ENCODE peak calls at places on chromosome X, in ten cellular contexts. T is K562, P is psoas muscle, S is cardiac fibroblast, A is astrocyte of the spinal cord, W is breast epithelium, R is tibial artery, C is kidney epithelial cell, L is IMR-90, N is choroid plexus epithelial cell. O is an unnamed sample.

GRCh38 chrX:10325606-10326005 is 168.8 kb downstream of the CLCN4 start:
- DNase-seq in T (no peak), P (no peak), S (peak), A (peak), W (no peak), R (no peak), C (no peak), L (peak), N (peak), O (peak)

GRCh38 chrX:108601276-108601675 is 135.1 kb downstream of the IRS4 start:
- DNase-seq in T (no peak), P (no peak), S (no peak), A (no peak), W (no peak), R (no peak), C (no peak), L (no peak), N (peak), O (no peak)

GRCh38 chrX:124530803-124531202 is 184.4 kb downstream of the SH2D1A start:
- DNase-seq in T (no peak), P (no peak), S (no peak), A (no peak), W (no peak), R (no peak), C (no peak), L (no peak), N (no peak), O (no peak)

GRCh38 chrX:70338290-70338689 is 48.4 kb downstream of the KIF4A start:
- DNase-seq in T (no peak), P (no peak), S (no peak), A (no peak), W (no peak), R (no peak), C (no peak), L (no peak), N (no peak), O (no peak)

GRCh38 chrX:85870585-85870984 is 176.8 kb downstream of the CHM start:
- DNase-seq in T (no peak), P (no peak), S (no peak), A (no peak), W (no peak), R (no peak), C (no peak), L (no peak), N (no peak), O (no peak)

GRCh38 chrX:45400380-45400779 is 199.7 kb upstream of the DIPK2B start:
- DNase-seq in T (no peak), P (no peak), S (peak), A (peak), W (no peak), R (no peak), C (no peak), L (peak), N (peak), O (peak)

GRCh38 chrX:87525771-87526229 is 8.2 kb downstream of the KLHL4 start:
- DNase-seq in T (peak), P (no peak), S (peak), A (peak), W (no peak), R (no peak), C (no peak), L (peak), N (peak), O (no peak)

GRCh38 chrX:116009871-116010710 is 160.5 kb upstream of the AGTR2 start:
- DNase-seq in T (no peak), P (no peak), S (no peak), A (no peak), W (no peak), R (no peak), C (no peak), L (no peak), N (no peak), O (no peak)

GRCh38 chrX:115560978-115561604 is at the start of gene PLS3:
- DNase-seq in T (no peak), P (peak), S (peak), A (peak), W (peak), R (peak), C (no peak), L (peak), N (peak), O (peak)

GRCh38 chrX:131854586-131854985 is 168.5 kb upstream of the STK26 start:
- DNase-seq in T (no peak), P (no peak), S (peak), A (peak), W (no peak), R (no peak), C (no peak), L (no peak), N (peak), O (peak)

GRCh38 chrX:130024127-130024526 is 41.7 kb downstream of the BCORL1 start:
- DNase-seq in T (peak), P (peak), S (peak), A (peak), W (peak), R (peak), C (peak), L (peak), N (peak), O (peak)

GRCh38 chrX:138886769-138887168 is 175.3 kb upstream of the FGF13 start:
- DNase-seq in T (no peak), P (no peak), S (no peak), A (peak), W (peak), R (no peak), C (no peak), L (no peak), N (no peak), O (no peak)

GRCh38 chrX:69317721-69318120 is 152.5 kb upstream of the PJA1 start:
- DNase-seq in T (no peak), P (no peak), S (no peak), A (no peak), W (no peak), R (no peak), C (no peak), L (no peak), N (no peak), O (no peak)

GRCh38 chrX:41085105-41085882 is at the start of gene USP9X:
- DNase-seq in T (peak), P (peak), S (peak), A (peak), W (peak), R (peak), C (peak), L (peak), N (peak), O (peak)

GRCh38 chrX:81377329-81377728 is 175.4 kb downstream of the SH3BGRL start:
- DNase-seq in T (peak), P (no peak), S (peak), A (peak), W (no peak), R (no peak), C (no peak), L (peak), N (peak), O (peak)

DNA sequence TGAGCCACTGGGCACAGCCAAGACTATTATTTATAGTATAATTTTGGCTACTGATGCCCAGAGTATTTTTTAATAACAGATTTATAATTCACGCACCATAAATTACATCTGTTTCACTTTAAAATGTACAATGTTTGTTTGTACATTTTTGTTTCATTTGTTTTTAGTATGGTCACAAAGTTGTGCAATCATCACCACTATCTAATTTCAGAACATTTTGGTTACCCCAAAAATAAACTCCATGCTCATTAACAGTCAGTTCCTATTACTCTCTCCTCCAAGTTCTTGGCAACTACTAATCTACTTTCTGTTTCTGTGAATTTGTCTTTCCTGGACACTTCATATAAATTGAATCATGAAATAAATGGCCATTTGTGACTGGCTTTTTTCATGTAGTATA is 176.6 kb downstream of the SH3BGRL start:
- DNase-seq in T (no peak), P (no peak), S (no peak), A (no peak), W (no peak), R (no peak), C (no peak), L (no peak), N (no peak), O (no peak)
- H3K4me3 ChIP-seq in T (no peak), P (no peak), S (no peak), A (no peak), W (no peak), R (no peak), C (no peak), L (no peak), N (no peak), O (no peak)

DNA sequence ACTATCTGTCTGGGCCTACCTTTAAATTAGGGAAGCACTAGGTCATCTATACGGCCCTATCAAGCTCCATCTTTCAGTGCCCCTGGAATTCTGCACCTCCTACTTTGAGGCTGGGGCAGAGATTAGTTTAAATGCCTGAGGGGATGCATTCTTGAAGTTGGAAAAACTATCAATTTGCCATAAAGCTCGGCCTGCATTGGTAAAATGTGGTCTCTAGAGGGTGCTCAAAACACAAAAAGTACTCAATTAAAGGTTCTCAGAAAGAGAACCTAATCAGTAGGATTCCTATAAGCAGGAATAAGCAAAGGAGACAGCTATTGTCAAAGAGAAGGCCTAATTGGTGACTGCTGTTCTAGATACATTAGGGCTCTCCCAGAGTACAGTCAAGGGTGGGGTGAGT is 111.7 kb downstream of the AMER1 start:
- DNase-seq in T (no peak), P (no peak), S (peak), A (no peak), W (no peak), R (no peak), C (no peak), L (peak), N (peak), O (peak)
- TF ChIP-seq CTCF in T (peak), P (peak), S (no peak), A (no peak), W (no peak), R (peak), C (no peak), L (peak), N (peak), O (peak)

DNA sequence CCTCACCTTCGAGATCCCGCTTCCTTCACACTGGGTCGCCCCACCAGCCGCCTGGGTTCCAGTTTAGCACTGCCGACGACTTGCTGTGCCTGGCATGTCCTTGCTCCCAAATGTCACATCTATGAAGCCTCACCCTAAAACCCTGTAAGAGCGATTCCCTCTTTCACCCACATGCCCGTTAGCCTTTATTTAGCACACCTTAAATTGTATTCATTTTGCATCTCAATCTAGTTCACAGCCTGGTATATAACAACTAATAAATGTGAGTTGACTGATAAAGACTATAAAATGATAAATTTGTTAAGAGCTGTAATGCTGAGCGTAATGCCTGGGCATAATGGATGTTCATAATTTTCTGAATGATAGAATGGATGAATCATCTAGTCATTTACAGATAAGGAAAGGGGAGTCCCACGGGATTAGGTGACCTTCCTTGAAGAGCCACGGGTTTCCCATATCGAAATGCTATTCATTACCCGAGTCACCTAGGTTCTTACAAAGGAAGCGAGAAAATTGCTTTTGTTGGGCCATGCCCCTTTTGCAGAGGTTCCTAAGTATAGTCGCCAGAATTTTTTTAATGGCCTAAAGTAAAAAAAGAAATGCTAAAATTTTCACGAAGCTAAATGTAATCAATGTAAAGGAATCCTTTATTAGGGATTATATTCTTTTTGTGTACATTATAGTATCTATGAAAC is 1.1 kb upstream of the AP1S2 start:
- DNase-seq in T (no peak), P (no peak), S (no peak), A (no peak), W (no peak), R (no peak), C (no peak), L (no peak), N (no peak), O (no peak)
- H3K4me3 ChIP-seq in T (peak), P (peak), S (peak), A (peak), W (peak), R (peak), C (peak), L (peak), N (peak), O (peak)

DNA sequence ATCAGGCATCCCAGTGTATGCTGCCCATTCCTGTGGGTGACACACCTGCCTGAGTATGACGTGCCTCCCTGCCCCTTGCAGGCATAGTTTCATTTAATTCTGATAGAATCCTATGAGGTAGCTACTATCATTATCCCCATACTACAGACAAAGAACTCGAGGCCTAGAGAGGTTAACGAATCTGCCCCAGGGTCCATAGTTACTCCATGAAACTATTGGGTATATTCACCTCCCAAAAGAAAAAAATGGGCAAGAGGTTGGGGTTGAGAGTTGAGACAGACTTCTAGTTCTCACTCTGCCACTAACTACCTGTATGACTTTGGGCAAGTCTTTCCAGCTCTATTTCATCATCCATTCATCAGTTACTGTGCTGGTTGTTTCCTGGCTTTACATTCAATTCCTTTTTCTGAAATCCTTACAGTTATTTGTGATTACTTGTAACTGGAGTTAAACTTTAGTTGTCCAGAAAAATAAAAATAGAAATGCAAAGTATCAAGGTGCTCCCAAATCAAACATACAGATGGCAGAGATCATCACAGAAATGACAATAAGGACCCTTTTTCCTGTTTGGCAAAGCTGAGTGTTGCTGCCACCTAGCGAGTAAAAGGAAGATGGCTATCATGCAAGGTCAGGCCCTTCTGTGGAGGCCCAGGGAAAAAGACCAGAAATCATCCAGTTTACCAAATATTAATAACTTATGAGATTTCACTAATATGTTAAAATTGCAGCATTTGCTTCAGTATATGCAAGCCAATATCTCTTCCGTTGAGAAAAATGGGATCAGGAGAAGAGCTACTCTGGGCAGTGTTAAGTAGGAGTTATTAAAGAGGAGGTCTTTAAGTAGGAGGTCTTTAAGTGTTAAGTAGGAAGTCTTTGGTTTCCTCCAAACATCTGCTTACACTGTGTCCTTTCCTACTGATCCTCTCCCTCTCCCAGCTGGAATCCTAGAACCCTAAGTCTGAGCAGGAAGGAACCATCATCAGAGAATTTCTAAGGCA is 17.1 kb upstream of the MAP7D3 start:
- DNase-seq in T (peak), P (no peak), S (peak), A (peak), W (no peak), R (peak), C (no peak), L (peak), N (peak), O (peak)
- TF ChIP-seq CTCF in T (peak), P (peak), S (peak), A (peak), W (peak), R (peak), C (peak), L (peak), N (peak), O (peak)

GRCh38 chrX:119735467-119735866 is 22.9 kb upstream of the SOWAHD start:
- DNase-seq in T (no peak), P (no peak), S (no peak), A (no peak), W (no peak), R (no peak), C (no peak), L (no peak), N (no peak), O (no peak)

GRCh38 chrX:119734897-119735339 is 23.5 kb upstream of the SOWAHD start:
- DNase-seq in T (no peak), P (peak), S (peak), A (no peak), W (no peak), R (peak), C (no peak), L (no peak), N (no peak), O (peak)

GRCh38 chrX:119728487-119728886 is 29.9 kb upstream of the SOWAHD start:
- DNase-seq in T (no peak), P (no peak), S (no peak), A (no peak), W (no peak), R (no peak), C (no peak), L (no peak), N (no peak), O (no peak)

GRCh38 chrX:119726900-119727555 is 31.4 kb upstream of the SOWAHD start:
- DNase-seq in T (no peak), P (no peak), S (no peak), A (no peak), W (no peak), R (no peak), C (no peak), L (no peak), N (no peak), O (peak)

GRCh38 chrX:119729408-119730201 is 28.8 kb upstream of the SOWAHD start:
- DNase-seq in T (peak), P (no peak), S (peak), A (peak), W (peak), R (peak), C (no peak), L (peak), N (peak), O (peak)
- H3K4me3 ChIP-seq in T (no peak), P (no peak), S (no peak), A (no peak), W (no peak), R (no peak), C (no peak), L (no peak), N (no peak), O (no peak)

GRCh38 chrX:81957900-81958545 is 756.1 kb downstream of the SH3BGRL start:
- DNase-seq in T (no peak), P (no peak), S (no peak), A (no peak), W (no peak), R (no peak), C (no peak), L (peak), N (peak), O (no peak)

GRCh38 chrX:81957318-81957717 is 755.4 kb downstream of the SH3BGRL start:
- DNase-seq in T (no peak), P (no peak), S (no peak), A (no peak), W (no peak), R (no peak), C (no peak), L (no peak), N (peak), O (no peak)
- TF ChIP-seq CTCF in T (no peak), P (no peak), S (no peak), A (no peak), W (no peak), R (no peak), C (no peak), L (no peak), N (no peak), O (no peak)

DNA sequence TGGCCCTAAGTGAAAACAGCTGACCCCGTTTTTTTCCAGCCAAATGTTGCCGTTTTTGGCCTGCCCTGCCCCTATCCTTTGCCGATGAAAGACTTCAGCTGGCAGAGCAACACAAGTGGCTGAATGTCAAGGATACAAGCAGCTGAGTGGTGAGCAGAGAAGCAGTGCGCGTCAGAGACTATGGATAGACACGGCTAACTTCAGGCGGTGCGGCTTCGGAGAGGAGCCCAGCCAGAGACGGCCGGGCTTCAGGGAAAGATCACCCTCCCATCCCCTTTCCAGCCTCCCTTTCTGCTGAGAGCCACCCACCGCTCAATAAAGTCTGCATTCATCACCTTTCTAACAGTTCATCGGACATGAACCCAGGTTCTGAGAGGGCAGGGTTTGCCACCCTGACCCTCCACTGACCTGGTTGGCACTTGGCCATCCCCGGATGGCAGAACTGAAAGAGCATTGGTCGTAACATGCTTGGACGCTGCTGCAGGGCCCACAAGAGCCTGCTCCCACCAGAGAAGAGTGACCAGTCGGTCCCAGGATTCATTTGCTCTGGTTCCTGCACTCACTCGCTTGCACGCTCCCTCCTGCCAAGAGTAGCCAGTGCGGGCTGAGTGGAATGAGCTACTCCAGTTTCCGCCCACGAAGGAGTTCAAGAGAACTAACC is 125.8 kb downstream of the PPEF1 start:
- DNase-seq in T (no peak), P (peak), S (peak), A (no peak), W (no peak), R (peak), C (no peak), L (peak), N (peak), O (peak)
- H3K4me3 ChIP-seq in T (no peak), P (peak), S (no peak), A (no peak), W (peak), R (peak), C (no peak), L (no peak), N (no peak), O (peak)

GRCh38 chrX:110803506-110803905 is 7.9 kb upstream of the CHRDL1 start:
- DNase-seq in T (no peak), P (no peak), S (no peak), A (peak), W (no peak), R (no peak), C (no peak), L (peak), N (no peak), O (no peak)
- TF ChIP-seq CTCF in T (no peak), P (no peak), S (no peak), A (no peak), W (no peak), R (no peak), C (no peak), L (no peak), N (no peak), O (no peak)

O was measured in AG10803.